ENCODE peak calls at places on chromosomes 7 and 10, in four cellular contexts. One of them, this sample, is unnamed.

GRCh38 chr7:278081-278480 is 11.9 kb upstream of the FOXL3 start:
- DNase-seq in RKO: no peak
- DNase-seq in cardiac fibroblast: no peak
- DNase-seq in sciatic nerve: no peak
- DNase-seq in this sample: peak; percentile 30

GRCh38 chr10:6625428-6625827 is 45.4 kb upstream of the PRKCQ start:
- DNase-seq in RKO: no peak
- DNase-seq in cardiac fibroblast: no peak
- DNase-seq in sciatic nerve: no peak
- DNase-seq in this sample: no peak

GRCh38 chr10:33010132-33011037 is 52.4 kb upstream of the ITGB1 start:
- DNase-seq in RKO: peak; percentile 42
- DNase-seq in cardiac fibroblast: peak; percentile 73
- DNase-seq in sciatic nerve: no peak
- DNase-seq in this sample: no peak

GRCh38 chr10:28241766-28242399 is 61.0 kb downstream of the MPP7 start:
- DNase-seq in RKO: peak; percentile 67
- DNase-seq in cardiac fibroblast: peak; percentile 71
- DNase-seq in sciatic nerve: no peak
- DNase-seq in this sample: no peak

GRCh38 chr7:128431221-128431620 is 21.4 kb upstream of the IMPDH1 start:
- DNase-seq in RKO: no peak
- DNase-seq in cardiac fibroblast: peak; percentile 48
- DNase-seq in sciatic nerve: peak; percentile 82
- DNase-seq in this sample: no peak

GRCh38 chr7:37354661-37355131 is 94.0 kb downstream of the ELMO1 start:
- DNase-seq in RKO: peak; percentile 27
- DNase-seq in cardiac fibroblast: peak; percentile 19
- DNase-seq in sciatic nerve: peak; percentile 79
- DNase-seq in this sample: no peak

GRCh38 chr7:139118234-139118802 is 8.8 kb upstream of the ZC3HAV1 start:
- DNase-seq in RKO: peak; percentile 92
- DNase-seq in cardiac fibroblast: peak; percentile 85
- DNase-seq in sciatic nerve: no peak
- DNase-seq in this sample: no peak

GRCh38 chr7:124840435-124840834 is 74.8 kb upstream of the GPR37 start:
- DNase-seq in RKO: peak; percentile 26
- DNase-seq in cardiac fibroblast: no peak
- DNase-seq in sciatic nerve: no peak
- DNase-seq in this sample: no peak

GRCh38 chr7:55140221-55140980 is 121.6 kb downstream of the EGFR start:
- DNase-seq in RKO: no peak
- DNase-seq in cardiac fibroblast: peak; percentile 94
- DNase-seq in sciatic nerve: peak; percentile 60
- DNase-seq in this sample: no peak

GRCh38 chr7:141695803-141696289 is 6.1 kb downstream of the DENND11 start:
- DNase-seq in RKO: no peak
- DNase-seq in cardiac fibroblast: no peak
- DNase-seq in sciatic nerve: no peak
- DNase-seq in this sample: no peak

GRCh38 chr10:102681696-102682095 is 32.5 kb downstream of the ARL3 start:
- DNase-seq in RKO: no peak
- DNase-seq in cardiac fibroblast: no peak
- DNase-seq in sciatic nerve: no peak
- DNase-seq in this sample: no peak

GRCh38 chr10:1741450-1741849 is 4.1 kb upstream of the ADARB2 start:
- DNase-seq in RKO: no peak
- DNase-seq in cardiac fibroblast: no peak
- DNase-seq in sciatic nerve: no peak
- DNase-seq in this sample: no peak

GRCh38 chr10:91901784-91902677 is 7.3 kb downstream of the FGFBP3 start:
- DNase-seq in RKO: peak; percentile 97
- DNase-seq in cardiac fibroblast: peak; percentile 96
- DNase-seq in sciatic nerve: no peak
- DNase-seq in this sample: no peak

GRCh38 chr7:4751398-4751947 is 23.9 kb upstream of the AP5Z1 start:
- DNase-seq in RKO: no peak
- DNase-seq in cardiac fibroblast: no peak
- DNase-seq in sciatic nerve: no peak
- DNase-seq in this sample: no peak

GRCh38 chr7:113197274-113197673 is 78.9 kb upstream of the SMIM30 start:
- DNase-seq in RKO: peak; percentile 55
- DNase-seq in cardiac fibroblast: peak; percentile 86
- DNase-seq in sciatic nerve: no peak
- DNase-seq in this sample: no peak

GRCh38 chr10:112232670-112233069 is 49.1 kb upstream of the GPAM start:
- DNase-seq in RKO: no peak
- DNase-seq in cardiac fibroblast: no peak
- DNase-seq in sciatic nerve: no peak
- DNase-seq in this sample: no peak

GRCh38 chr7:82335927-82336326 is 107.7 kb downstream of the CACNA2D1 start:
- DNase-seq in RKO: no peak
- DNase-seq in cardiac fibroblast: no peak
- DNase-seq in sciatic nerve: no peak
- DNase-seq in this sample: no peak

GRCh38 chr7:29480456-29480855 is 83.2 kb upstream of the PRR15 start:
- DNase-seq in RKO: no peak
- DNase-seq in cardiac fibroblast: no peak
- DNase-seq in sciatic nerve: no peak
- DNase-seq in this sample: no peak

GRCh38 chr7:22435720-22436119 is 64.3 kb downstream of the STEAP1B start:
- DNase-seq in RKO: no peak
- DNase-seq in cardiac fibroblast: no peak
- DNase-seq in sciatic nerve: no peak
- DNase-seq in this sample: no peak

GRCh38 chr7:26603631-26604030 is 260.8 kb downstream of the SKAP2 start:
- DNase-seq in RKO: peak; percentile 26
- DNase-seq in cardiac fibroblast: no peak
- DNase-seq in sciatic nerve: no peak
- DNase-seq in this sample: no peak

GRCh38 chr7:154503962-154504550 is 451.9 kb downstream of the DPP6 start:
- DNase-seq in RKO: peak; percentile 66
- DNase-seq in cardiac fibroblast: peak; percentile 59
- DNase-seq in sciatic nerve: no peak
- DNase-seq in this sample: no peak

GRCh38 chr7:30795161-30795943 is 24.1 kb downstream of the MINDY4 start:
- DNase-seq in RKO: no peak
- DNase-seq in cardiac fibroblast: no peak
- DNase-seq in sciatic nerve: no peak
- DNase-seq in this sample: no peak

GRCh38 chr10:53269482-53269881 is 496.9 kb upstream of the MBL2 start:
- DNase-seq in RKO: no peak
- DNase-seq in cardiac fibroblast: no peak
- DNase-seq in sciatic nerve: no peak
- DNase-seq in this sample: no peak

GRCh38 chr7:5693529-5693928 is 87.9 kb downstream of the RNF216 start:
- DNase-seq in RKO: no peak
- DNase-seq in cardiac fibroblast: peak; percentile 89
- DNase-seq in sciatic nerve: no peak
- DNase-seq in this sample: no peak

GRCh38 chr10:26653004-26653403 is 44.5 kb upstream of the PDSS1 start:
- DNase-seq in RKO: no peak
- DNase-seq in cardiac fibroblast: no peak
- DNase-seq in sciatic nerve: no peak
- DNase-seq in this sample: peak; percentile 60

GRCh38 chr7:140526901-140527664 is 47.8 kb upstream of the MKRN1 start:
- DNase-seq in RKO: peak; percentile 16
- DNase-seq in cardiac fibroblast: no peak
- DNase-seq in sciatic nerve: no peak
- DNase-seq in this sample: no peak